ENCODE peak calls at places on chromosomes 16 and 17, in eight cellular contexts. B, Y, W, D, P, L, V and M are unnamed samples.

GRCh38 chr17:77555110-77555509 is 403.4 kb upstream of the TNRC6C start:
- DNase-seq in B (no peak), Y (no peak), W (no peak), D (peak), P (no peak), L (no peak), V (no peak), M (no peak)

GRCh38 chr17:41627316-41628072 is 3.1 kb upstream of the KRT17 start:
- DNase-seq in B (no peak), Y (no peak), W (no peak), D (no peak), P (no peak), L (no peak), V (peak), M (no peak)

GRCh38 chr16:74667215-74667765 is 613 bp upstream of the RFWD3 start:
- DNase-seq in B (no peak), Y (peak), W (peak), D (peak), P (peak), L (peak), V (peak), M (peak)

GRCh38 chr16:50301626-50302471 is 35.5 kb downstream of the ADCY7 start:
- DNase-seq in B (no peak), Y (peak), W (no peak), D (peak), P (peak), L (peak), V (peak), M (no peak)

GRCh38 chr17:70168044-70168978 is 1.0 kb upstream of the KCNJ2 start:
- DNase-seq in B (peak), Y (peak), W (peak), D (peak), P (peak), L (peak), V (peak), M (peak)

GRCh38 chr17:47338026-47338425 is 14.3 kb downstream of the EFCAB13 start:
- DNase-seq in B (peak), Y (no peak), W (no peak), D (no peak), P (no peak), L (no peak), V (no peak), M (no peak)

GRCh38 chr16:49827806-49828428 is 28.0 kb downstream of the ZNF423 start:
- DNase-seq in B (no peak), Y (no peak), W (peak), D (no peak), P (no peak), L (no peak), V (no peak), M (no peak)

GRCh38 chr17:77420804-77421634 is 280.2 kb downstream of the SEC14L1 start:
- DNase-seq in B (no peak), Y (peak), W (peak), D (peak), P (peak), L (peak), V (peak), M (no peak)

GRCh38 chr16:55294947-55295346 is 29.1 kb upstream of the IRX6 start:
- DNase-seq in B (no peak), Y (no peak), W (no peak), D (no peak), P (peak), L (peak), V (no peak), M (no peak)

GRCh38 chr16:13376174-13376573 is 474.8 kb downstream of the SHISA9 start:
- DNase-seq in B (no peak), Y (no peak), W (no peak), D (no peak), P (no peak), L (peak), V (no peak), M (no peak)

GRCh38 chr16:49556252-49557069 is 182.9 kb downstream of the C16orf78 start:
- DNase-seq in B (peak), Y (peak), W (peak), D (no peak), P (peak), L (no peak), V (peak), M (peak)

GRCh38 chr17:74605361-74605760 is 13.3 kb upstream of the CD300LD start:
- DNase-seq in B (peak), Y (peak), W (no peak), D (no peak), P (peak), L (peak), V (no peak), M (no peak)

GRCh38 chr17:49993423-49994037 is 1.5 kb downstream of the DLX3 start:
- DNase-seq in B (peak), Y (no peak), W (no peak), D (peak), P (peak), L (no peak), V (peak), M (no peak)

GRCh38 chr16:1152651-1153259 is at the start of gene CACNA1H:
- DNase-seq in B (no peak), Y (no peak), W (no peak), D (peak), P (peak), L (no peak), V (peak), M (no peak)

GRCh38 chr16:16780588-16780987 is 401.6 kb downstream of the NPIPA7 start:
- DNase-seq in B (no peak), Y (no peak), W (no peak), D (no peak), P (no peak), L (no peak), V (no peak), M (no peak)

DNA sequence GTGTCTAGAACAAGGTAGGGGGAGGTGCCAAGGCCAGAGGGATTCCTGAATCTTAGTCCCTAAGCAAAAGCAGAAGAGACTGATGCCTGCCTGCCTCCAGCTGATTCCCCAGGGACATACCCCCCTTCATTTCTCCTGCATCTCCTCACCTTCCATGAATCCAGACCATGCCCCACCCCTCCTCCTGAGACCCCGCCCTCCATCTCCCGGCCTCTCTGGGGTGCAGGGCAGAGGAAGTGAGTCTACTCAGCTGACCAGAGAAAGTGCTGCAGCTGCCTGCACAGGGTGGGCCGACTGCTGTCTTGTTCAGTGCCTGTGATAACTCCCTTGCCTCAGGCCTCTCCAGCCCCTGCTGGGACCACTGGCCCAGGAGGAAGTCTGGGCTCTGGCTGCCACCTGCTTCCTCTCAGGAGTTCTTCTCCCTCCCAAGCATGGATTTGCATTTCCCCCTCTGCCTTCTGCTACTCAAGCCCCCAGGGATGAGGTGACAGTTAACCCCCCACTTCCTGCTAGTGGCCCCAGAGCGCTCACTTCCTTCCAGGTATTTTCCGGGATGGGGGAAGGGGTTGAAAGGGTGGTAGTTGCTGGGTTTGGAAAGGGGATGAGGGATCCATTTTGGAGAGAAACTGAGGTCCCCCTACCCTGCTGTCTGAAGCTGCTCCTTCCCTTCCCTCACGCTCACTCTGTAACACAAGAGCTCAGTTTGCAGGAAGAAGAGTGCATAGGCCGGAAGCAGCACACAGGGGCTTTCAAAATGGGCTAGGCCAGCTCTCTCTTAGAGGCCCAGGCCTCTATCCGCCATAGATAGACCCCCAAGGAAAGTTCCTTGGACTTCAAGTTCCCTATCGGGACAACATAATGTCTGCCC is 10.5 kb upstream of the TSPOAP1 start:
- DNase-seq in B (no peak), Y (peak), W (no peak), D (peak), P (peak), L (no peak), V (peak), M (peak)
- H3K9ac ChIP-seq in B (no peak), Y (peak), W (no peak), D (no peak), P (peak), L (no peak), V (no peak), M (peak)

GRCh38 chr17:39235555-39236221 is 9.9 kb upstream of the STAC2 start:
- DNase-seq in B (peak), Y (peak), W (peak), D (peak), P (peak), L (peak), V (peak), M (peak)
- H2AFZ ChIP-seq in B (no peak), Y (no peak), W (no peak), D (no peak), P (no peak), L (peak), V (no peak), M (peak)

DNA sequence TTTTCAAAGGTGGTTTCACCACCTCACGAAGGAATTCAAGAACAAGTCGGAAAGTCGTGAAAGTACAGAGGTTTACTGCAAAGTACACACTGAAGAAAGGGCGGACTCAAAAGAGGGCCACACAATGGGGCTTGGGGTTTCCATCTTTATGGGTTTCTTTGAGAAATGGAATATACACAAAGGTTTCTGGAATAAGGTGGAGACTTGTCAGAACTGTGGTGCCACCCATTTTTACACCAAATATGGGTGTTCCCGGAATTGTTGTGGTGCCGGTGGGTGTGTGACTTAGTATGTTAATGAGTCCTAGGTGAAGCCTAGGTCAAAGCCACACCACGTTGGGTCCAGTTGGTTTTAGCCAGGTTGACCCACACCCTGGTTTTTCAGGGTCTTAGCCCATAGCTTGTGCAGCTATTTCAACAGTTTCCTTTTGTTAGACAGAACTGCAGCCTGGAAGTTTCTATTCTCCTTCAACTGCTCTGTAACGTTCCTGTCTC is 567 bp upstream of the GCSH start:
- DNase-seq in B (no peak), Y (no peak), W (no peak), D (no peak), P (no peak), L (no peak), V (no peak), M (no peak)
- H3K9ac ChIP-seq in B (no peak), Y (no peak), W (no peak), D (no peak), P (no peak), L (peak), V (no peak), M (no peak)

GRCh38 chr17:72726936-72727335 is 365.6 kb downstream of the SLC39A11 start:
- DNase-seq in B (peak), Y (peak), W (no peak), D (no peak), P (no peak), L (peak), V (no peak), M (peak)

GRCh38 chr17:72720494-72720825 is 372.0 kb downstream of the SLC39A11 start:
- DNase-seq in B (no peak), Y (no peak), W (no peak), D (no peak), P (no peak), L (no peak), V (no peak), M (no peak)

GRCh38 chr17:72730091-72730490 is 362.4 kb downstream of the SLC39A11 start:
- DNase-seq in B (no peak), Y (peak), W (peak), D (no peak), P (no peak), L (no peak), V (no peak), M (no peak)

GRCh38 chr17:72724375-72724774 is 368.1 kb downstream of the SLC39A11 start:
- DNase-seq in B (peak), Y (peak), W (no peak), D (no peak), P (peak), L (peak), V (no peak), M (no peak)

DNA sequence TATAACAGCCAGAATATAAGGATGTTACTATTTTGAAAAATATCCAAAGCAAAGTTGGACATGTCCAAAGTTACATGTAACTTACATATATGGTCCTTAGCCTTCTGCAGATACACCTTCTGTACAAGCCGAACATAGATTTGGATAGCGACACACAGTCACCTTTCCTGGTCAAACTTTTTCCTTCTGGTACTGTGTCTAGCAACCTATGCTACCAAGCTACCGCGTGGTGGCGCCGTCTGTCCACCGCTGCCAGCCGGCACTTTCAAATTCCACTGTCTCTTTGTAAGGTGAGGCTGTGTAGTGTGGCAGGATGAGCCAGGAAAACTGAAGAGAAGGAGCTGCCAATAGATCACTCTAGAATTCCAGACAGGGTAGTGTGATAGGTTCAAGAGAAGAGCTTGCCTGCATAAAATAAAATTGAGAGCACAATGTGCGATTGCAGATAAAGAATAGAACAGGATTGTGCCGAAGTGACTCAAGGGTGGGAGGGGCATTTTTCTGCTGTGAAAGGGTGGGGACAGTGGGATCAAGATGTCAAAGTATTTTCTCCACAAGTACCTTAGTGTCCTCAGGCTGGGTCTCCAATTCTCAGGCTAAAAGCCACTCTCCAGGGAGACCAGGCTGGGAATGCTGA is 366.9 kb downstream of the SLC39A11 start:
- DNase-seq in B (peak), Y (peak), W (peak), D (peak), P (peak), L (peak), V (peak), M (peak)
- H2AFZ ChIP-seq in B (no peak), Y (peak), W (no peak), D (no peak), P (no peak), L (no peak), V (no peak), M (no peak)

GRCh38 chr17:19003543-19003965 is 1.0 kb downstream of the FAM83G start:
- DNase-seq in B (no peak), Y (no peak), W (no peak), D (no peak), P (no peak), L (no peak), V (no peak), M (no peak)
- H3K9ac ChIP-seq in B (no peak), Y (peak), W (peak), D (peak), P (peak), L (peak), V (peak), M (peak)

GRCh38 chr17:35578929-35579448 is 618 bp upstream of the PEX12 start:
- DNase-seq in B (no peak), Y (no peak), W (no peak), D (peak), P (no peak), L (no peak), V (no peak), M (peak)
- H2AFZ ChIP-seq in B (peak), Y (peak), W (peak), D (peak), P (peak), L (peak), V (no peak), M (peak)

GRCh38 chr17:28346746-28347246 is 10.5 kb downstream of the POLDIP2 start:
- DNase-seq in B (no peak), Y (no peak), W (peak), D (peak), P (no peak), L (no peak), V (peak), M (no peak)
- H3K9ac ChIP-seq in B (no peak), Y (no peak), W (peak), D (peak), P (peak), L (peak), V (no peak), M (no peak)

GRCh38 chr17:57125406-57125805 is 40.4 kb downstream of the AKAP1 start:
- DNase-seq in B (no peak), Y (no peak), W (no peak), D (no peak), P (no peak), L (no peak), V (no peak), M (no peak)
- H2AFZ ChIP-seq in B (no peak), Y (no peak), W (no peak), D (no peak), P (no peak), L (no peak), V (no peak), M (no peak)

DNA sequence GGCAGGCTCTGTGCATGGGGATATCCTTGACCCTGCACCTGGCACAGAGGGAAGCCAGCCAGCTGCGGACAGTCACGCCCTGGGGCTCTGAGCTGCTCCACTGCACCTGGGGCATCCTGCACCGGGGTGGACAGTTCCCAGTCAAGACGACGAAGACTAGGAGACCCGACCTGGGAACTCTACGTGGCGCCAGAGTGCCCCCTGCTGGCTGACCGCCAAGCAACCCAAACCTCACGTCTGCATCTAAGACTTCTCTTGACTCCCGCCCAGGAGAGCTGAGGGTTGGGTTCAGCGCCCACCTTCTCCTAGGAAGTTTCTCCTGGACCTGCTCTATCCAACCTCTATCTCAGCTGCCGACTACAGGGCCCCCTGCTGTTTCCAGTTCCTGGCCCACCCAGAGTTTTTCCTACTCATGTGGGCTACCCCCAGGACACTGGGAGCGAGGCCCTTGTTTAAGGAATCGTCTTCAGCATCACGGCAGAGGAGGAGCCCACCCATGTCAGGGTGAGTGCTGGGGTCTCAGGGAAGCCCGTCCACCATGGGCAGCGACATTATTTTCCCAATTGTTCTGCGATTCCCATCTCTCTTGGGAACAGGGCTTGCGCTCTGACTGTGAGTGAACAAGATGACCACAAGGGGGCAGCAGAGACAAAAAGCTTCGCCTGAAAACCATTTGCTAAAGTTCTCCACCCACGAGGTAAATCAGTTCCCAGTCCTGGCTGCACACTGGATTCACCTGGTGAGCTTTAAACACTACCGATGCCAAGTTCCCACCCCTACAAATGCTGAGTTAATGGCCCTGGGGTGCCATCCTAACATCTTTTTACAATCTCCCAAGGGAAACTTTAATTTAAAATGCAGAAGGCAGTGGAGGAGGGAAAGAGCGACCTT is 29.3 kb downstream of the TLE7 start:
- DNase-seq in B (peak), Y (peak), W (peak), D (peak), P (peak), L (peak), V (peak), M (peak)
- H3K9ac ChIP-seq in B (no peak), Y (no peak), W (no peak), D (no peak), P (no peak), L (no peak), V (no peak), M (no peak)